ENCODE peak calls at places on chromosomes 1 and 21, in seven cellular contexts. B is A549, Y is K562, T is HepG2, H is SK-N-SH, X is IMR-90, G is H1. L is an unnamed sample.

GRCh38 chr21:28821276-28822063 is 171.2 kb downstream of the LTN1 start:
- DNase-seq in B (no peak), Y (no peak), T (no peak), H (no peak), X (no peak), G (no peak), L (no peak)

GRCh38 chr1:2271841-2272655 is 43.9 kb downstream of the SKI start:
- DNase-seq in B (no peak), Y (peak; percentile 55), T (no peak), H (no peak), X (no peak), G (no peak), L (no peak)

GRCh38 chr1:81801834-81802531 is 1.2 kb downstream of the ADGRL2 start:
- DNase-seq in B (no peak), Y (no peak), T (no peak), H (peak; percentile 60), X (peak; percentile 40), G (no peak), L (peak; percentile 38)

GRCh38 chr1:190453550-190453949 is 24.1 kb downstream of the BRINP3 start:
- DNase-seq in B (no peak), Y (no peak), T (no peak), H (no peak), X (peak; percentile 5), G (no peak), L (no peak)

GRCh38 chr1:199855580-199855979 is 171.9 kb upstream of the NR5A2 start:
- DNase-seq in B (peak; percentile 11), Y (no peak), T (no peak), H (no peak), X (peak; percentile 68), G (no peak), L (no peak)

GRCh38 chr1:188715566-188715965 is 1762.1 kb downstream of the BRINP3 start:
- DNase-seq in B (peak; percentile 1), Y (no peak), T (peak; percentile 1), H (no peak), X (no peak), G (no peak), L (no peak)

GRCh38 chr1:225418598-225418997 is 9.2 kb downstream of the LBR start:
- DNase-seq in B (no peak), Y (no peak), T (no peak), H (no peak), X (no peak), G (no peak), L (no peak)

GRCh38 chr1:81254560-81254959 is 546.2 kb upstream of the ADGRL2 start:
- DNase-seq in B (no peak), Y (no peak), T (peak; percentile 1), H (no peak), X (no peak), G (peak; percentile 43), L (peak; percentile 35)

GRCh38 chr21:25961042-25961441 is 209.5 kb downstream of the APP start:
- DNase-seq in B (no peak), Y (no peak), T (no peak), H (no peak), X (no peak), G (peak; percentile 9), L (no peak)

GRCh38 chr1:48405400-48405799 is 66.6 kb downstream of the SPATA6 start:
- DNase-seq in B (no peak), Y (no peak), T (no peak), H (no peak), X (peak; percentile 1), G (no peak), L (no peak)

GRCh38 chr21:45029968-45030636 is 44.3 kb upstream of the ADARB1 start:
- DNase-seq in B (no peak), Y (no peak), T (no peak), H (peak; percentile 79), X (no peak), G (peak; percentile 23), L (peak; percentile 42)

GRCh38 chr1:118963138-118963455 is 25.0 kb downstream of the TBX15 start:
- DNase-seq in B (no peak), Y (no peak), T (no peak), H (no peak), X (no peak), G (no peak), L (no peak)

GRCh38 chr1:118960567-118961136 is 27.5 kb downstream of the TBX15 start:
- DNase-seq in B (peak; percentile 28), Y (no peak), T (peak; percentile 100), H (no peak), X (no peak), G (no peak), L (no peak)

GRCh38 chr1:118958937-118959631 is 29.1 kb downstream of the TBX15 start:
- DNase-seq in B (no peak), Y (no peak), T (peak; percentile 68), H (no peak), X (no peak), G (no peak), L (no peak)

GRCh38 chr1:118960026-118960561 is 28.0 kb downstream of the TBX15 start:
- DNase-seq in B (no peak), Y (no peak), T (no peak), H (no peak), X (no peak), G (no peak), L (peak; percentile 43)

GRCh38 chr1:118961156-118961555 is 27.0 kb downstream of the TBX15 start:
- DNase-seq in B (no peak), Y (no peak), T (no peak), H (no peak), X (no peak), G (no peak), L (no peak)
- TF ChIP-seq USF2 in B (no peak), Y (no peak), T (no peak), H (no peak), X (no peak), G (no peak), L (no peak)

DNA sequence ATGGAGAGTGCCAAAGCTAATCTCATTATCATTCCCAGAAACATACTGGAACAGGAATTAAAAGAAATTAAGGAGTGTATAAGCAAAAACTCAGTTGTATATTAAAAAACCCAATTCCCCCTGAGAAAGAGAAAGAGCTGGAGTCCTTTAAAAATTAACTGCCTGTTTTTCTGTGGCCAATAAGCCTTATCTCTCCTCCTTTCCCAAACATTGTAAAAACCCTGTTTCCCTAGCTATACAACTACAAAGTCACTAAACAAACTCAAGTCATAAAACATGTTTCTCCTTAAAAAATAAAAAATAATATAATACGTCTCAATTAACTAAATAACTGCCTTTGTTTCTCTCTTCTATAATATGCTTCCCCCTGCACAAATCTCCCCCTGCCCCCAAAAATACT is 26.9 kb upstream of the THEM4 start:
- DNase-seq in B (no peak), Y (no peak), T (no peak), H (no peak), X (no peak), G (no peak), L (no peak)
- TF ChIP-seq USF2 in B (no peak), Y (no peak), T (no peak), H (no peak), X (no peak), G (no peak), L (no peak)

GRCh38 chr1:159932296-159933285 is 7.3 kb upstream of the TAGLN2 start:
- DNase-seq in B (no peak), Y (no peak), T (no peak), H (no peak), X (peak; percentile 26), G (no peak), L (no peak)
- TF ChIP-seq USF2 in B (no peak), Y (no peak), T (no peak), H (no peak), X (no peak), G (no peak), L (no peak)

DNA sequence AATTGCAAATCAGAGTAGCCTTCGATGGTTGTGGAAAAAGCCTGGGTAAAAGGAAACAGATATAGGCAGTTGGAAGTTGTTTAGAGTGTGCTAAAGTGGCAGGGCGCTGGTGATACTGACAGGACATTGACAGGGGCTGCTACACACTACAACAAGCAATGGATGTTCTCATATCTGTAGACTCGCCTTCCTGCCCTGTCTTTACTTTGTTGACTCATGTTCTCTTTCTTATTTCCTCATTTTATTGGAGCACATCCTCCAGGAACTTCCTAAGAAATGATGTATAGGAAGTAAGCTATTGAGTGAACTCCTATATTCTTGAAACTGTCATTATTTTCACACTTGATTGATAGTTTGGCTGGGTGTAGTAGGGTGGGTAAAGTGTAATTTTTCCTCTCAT is 51.0 kb downstream of the C4BPA start:
- DNase-seq in B (no peak), Y (no peak), T (no peak), H (no peak), X (no peak), G (no peak), L (no peak)
- TF ChIP-seq USF2 in B (no peak), Y (no peak), T (no peak), H (no peak), X (no peak), G (no peak), L (no peak)

GRCh38 chr1:61005572-61006386 is 76.6 kb upstream of the NFIA start:
- DNase-seq in B (no peak), Y (no peak), T (no peak), H (no peak), X (no peak), G (peak; percentile 31), L (peak; percentile 64)
- TF ChIP-seq USF2 in B (no peak), Y (no peak), T (no peak), H (no peak), X (no peak), G (no peak), L (no peak)

DNA sequence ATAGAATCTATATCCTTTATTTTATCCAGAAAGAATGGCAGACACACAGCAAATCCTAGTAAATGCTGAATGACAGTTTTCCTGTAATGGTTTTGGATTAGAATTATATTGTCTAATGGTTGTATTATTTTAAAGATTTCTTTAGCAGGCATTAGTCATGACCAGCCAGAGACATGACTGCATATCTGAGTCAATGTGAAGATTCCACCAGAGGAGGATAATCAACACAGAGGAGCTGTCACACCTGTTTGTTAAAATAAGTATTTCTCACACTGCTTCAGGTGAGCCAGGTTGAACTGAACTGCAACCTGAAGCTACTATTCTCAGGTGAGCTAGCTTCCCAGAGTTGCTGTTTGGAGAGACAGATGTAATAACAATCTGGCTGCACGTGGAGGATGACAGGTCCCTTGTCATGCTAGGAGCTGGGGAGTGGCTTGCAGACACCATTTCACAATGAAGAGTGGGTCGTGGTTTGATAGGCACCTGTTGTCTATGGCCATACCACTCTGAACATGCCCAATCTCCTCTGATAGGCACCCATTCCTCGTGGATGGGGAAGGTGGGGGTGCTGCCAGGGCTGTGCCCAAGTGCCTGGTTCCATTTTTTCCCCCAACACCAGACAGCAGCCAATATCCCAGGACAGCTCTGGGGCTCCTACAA is 94.3 kb downstream of the KCNJ6 start:
- DNase-seq in B (no peak), Y (no peak), T (no peak), H (no peak), X (peak; percentile 45), G (no peak), L (no peak)
- TF ChIP-seq USF2 in B (no peak), Y (no peak), T (no peak), H (no peak), X (no peak), G (no peak), L (no peak)

GRCh38 chr1:34547043-34547674 is 207.7 kb upstream of the GJB5 start:
- DNase-seq in B (no peak), Y (no peak), T (peak; percentile 37), H (peak; percentile 18), X (no peak), G (peak; percentile 27), L (peak; percentile 35)
- TF ChIP-seq USF2 in B (no peak), Y (no peak), T (no peak), H (no peak), X (no peak), G (no peak), L (no peak)

GRCh38 chr1:94456736-94457135 is 38.5 kb downstream of the ABCD3 start:
- DNase-seq in B (no peak), Y (no peak), T (no peak), H (no peak), X (peak; percentile 38), G (no peak), L (no peak)
- TF ChIP-seq USF2 in B (no peak), Y (no peak), T (no peak), H (no peak), X (no peak), G (no peak), L (no peak)